ENCODE peak calls at places on chromosomes 11 and 22, in eight cellular contexts. Z is Ammon's horn; Y is Calu3; N is activated naive CD8-positive, alpha-beta T cell treated with anti-CD3 and anti-CD28 coated beads, Interleukin-2, amount 50 U/mL, for 24 hours; H is SW 1271; K is right atrium auricular region; E is left lung; L is activated CD4-positive, CD25-positive, alpha-beta regulatory T cell. B is an unnamed sample.

GRCh38 chr11:64915366-64915887 is 1.6 kb downstream of the ATG2A start:
- DNase-seq in H (no peak), Z (no peak), Y (no peak), N (no peak), L (no peak), E (no peak), K (no peak), B (no peak)

GRCh38 chr22:27638329-27639179 is 163.0 kb downstream of the MN1 start:
- DNase-seq in Y (no peak), K (no peak), L (no peak), H (no peak), E (no peak), Z (no peak), N (no peak), B (no peak)

GRCh38 chr11:45227836-45228235 is 58.3 kb downstream of the SYT13 start:
- DNase-seq in N (no peak), Y (no peak), Z (no peak), H (no peak), K (no peak), E (no peak), L (no peak), B (no peak)

GRCh38 chr22:50293441-50294318 is 13.8 kb downstream of the PLXNB2 start:
- DNase-seq in H (no peak), Z (peak; percentile 61), N (peak; percentile 46), E (peak; percentile 81), Y (peak; percentile 88), L (no peak), K (no peak), B (peak; percentile 59)

GRCh38 chr22:20533879-20534265 is 26.5 kb downstream of the MED15 start:
- DNase-seq in L (no peak), E (no peak), K (no peak), N (no peak), Z (peak; percentile 68), Y (no peak), H (no peak), B (no peak)

GRCh38 chr22:23180893-23181762 is 819 bp downstream of the BCR start:
- DNase-seq in E (no peak), N (peak; percentile 33), Y (peak; percentile 27), L (no peak), K (no peak), H (no peak), Z (no peak), B (peak; percentile 45)

GRCh38 chr11:61666684-61667297 is 13.4 kb upstream of the DAGLA start:
- DNase-seq in H (no peak), Z (no peak), N (no peak), E (no peak), Y (no peak), K (no peak), L (no peak), B (no peak)

GRCh38 chr11:133570376-133570775 is 38.1 kb upstream of the OPCML start:
- DNase-seq in H (no peak), K (no peak), Z (no peak), E (no peak), Y (no peak), N (no peak), L (no peak), B (no peak)

GRCh38 chr22:33781396-33781795 is 138.9 kb downstream of the LARGE1 start:
- DNase-seq in L (no peak), Z (no peak), Y (no peak), E (no peak), H (no peak), K (no peak), N (no peak), B (no peak)

GRCh38 chr11:126862664-126863247 is 137.8 kb downstream of the KIRREL3 start:
- DNase-seq in L (no peak), H (no peak), Y (no peak), E (no peak), K (no peak), Z (no peak), N (no peak), B (no peak)

GRCh38 chr11:64858467-64859401 is 14.3 kb upstream of the CDC42BPG start:
- DNase-seq in Y (no peak), N (peak; percentile 71), K (no peak), H (no peak), E (no peak), Z (no peak), L (no peak), B (peak; percentile 76)

GRCh38 chr22:49230194-49230577 is 597.5 kb downstream of the BRD1 start:
- DNase-seq in N (no peak), L (no peak), H (no peak), Z (no peak), Y (no peak), E (no peak), K (peak; percentile 26), B (no peak)

GRCh38 chr11:115911656-115912055 is 407.4 kb upstream of the CADM1 start:
- DNase-seq in E (no peak), L (no peak), H (no peak), Y (no peak), Z (no peak), K (no peak), N (no peak), B (no peak)

GRCh38 chr11:112334381-112334780 is 73.7 kb upstream of the PLET1 start:
- DNase-seq in L (no peak), E (no peak), H (no peak), K (no peak), Z (no peak), Y (no peak), N (no peak), B (no peak)

GRCh38 chr11:72635309-72635915 is 38.8 kb downstream of the PDE2A start:
- DNase-seq in N (no peak), Z (no peak), E (no peak), Y (no peak), L (no peak), H (no peak), K (no peak), B (no peak)

GRCh38 chr22:27045103-27045940 is 387.9 kb downstream of the MIAT start:
- DNase-seq in N (no peak), Z (no peak), K (no peak), H (no peak), Y (peak; percentile 15), L (no peak), E (no peak), B (no peak)

GRCh38 chr11:44607324-44607962 is 42.0 kb downstream of the CD82 start:
- DNase-seq in K (no peak), Z (no peak), L (no peak), E (no peak), H (no peak), N (peak; percentile 39), Y (no peak), B (no peak)

GRCh38 chr11:19951558-19952083 is 208.7 kb downstream of the DBX1 start:
- DNase-seq in Y (peak; percentile 44), K (no peak), Z (peak; percentile 72), L (no peak), N (no peak), H (no peak), E (no peak), B (no peak)

GRCh38 chr11:114257621-114258558 is 38.3 kb upstream of the NNMT start:
- DNase-seq in Y (no peak), Z (peak; percentile 41), E (no peak), L (no peak), H (no peak), N (no peak), K (peak; percentile 80), B (peak; percentile 85)

GRCh38 chr11:28983780-28984179 is 875.6 kb downstream of the METTL15 start:
- DNase-seq in H (no peak), K (no peak), E (no peak), N (no peak), Y (no peak), Z (no peak), L (no peak), B (no peak)

GRCh38 chr11:64239662-64240466 is 1.0 kb upstream of the FKBP2 start:
- DNase-seq in H (no peak), E (no peak), L (no peak), K (no peak), Z (peak; percentile 71), N (no peak), Y (no peak), B (peak; percentile 25)

GRCh38 chr11:26134053-26134452 is 197.9 kb upstream of the ANO3 start:
- DNase-seq in Z (no peak), E (no peak), Y (no peak), L (no peak), H (no peak), N (no peak), K (no peak), B (no peak)

GRCh38 chr22:39405346-39406085 is 5.9 kb downstream of the TAB1 start:
- DNase-seq in N (peak; percentile 34), Y (no peak), L (no peak), H (no peak), K (no peak), Z (peak; percentile 86), E (no peak), B (peak; percentile 35)

GRCh38 chr22:31496735-31497146 is 405 bp downstream of the SFI1 start:
- DNase-seq in Y (no peak), E (peak; percentile 52), K (no peak), L (peak; percentile 14), H (no peak), N (peak; percentile 42), Z (no peak), B (peak; percentile 45)

GRCh38 chr11:73248526-73249185 is 23.5 kb upstream of the P2RY6 start:
- DNase-seq in E (peak; percentile 18), N (no peak), Z (no peak), L (no peak), K (no peak), H (no peak), Y (no peak), B (no peak)

GRCh38 chr11:130817608-130817944 is 98.7 kb downstream of the SNX19 start:
- DNase-seq in K (no peak), E (no peak), H (no peak), N (no peak), Z (no peak), L (no peak), Y (no peak), B (no peak)

GRCh38 chr11:3014314-3014938 is 22.3 kb upstream of the NAP1L4 start:
- DNase-seq in H (no peak), E (no peak), Z (no peak), N (peak; percentile 56), Y (no peak), L (no peak), K (no peak), B (peak; percentile 26)